ENCODE peak calls at places on chromosomes 3 and 15, in four cellular contexts. One of them, this sample, is unnamed.

GRCh38 chr3:194976049-194976451 is 290.4 kb downstream of the FAM43A start:
- DNase-seq in activated CD4-positive, alpha-beta T cell treated with anti-CD3 and anti-CD28 coated beads, Interleukin-2, amount 50 U/mL, for 4 hours: no peak
- DNase-seq in naive thymus-derived CD8-positive, alpha-beta T cell: no peak
- DNase-seq in GM23338: no peak
- DNase-seq in this sample: no peak

GRCh38 chr3:9701711-9702110 is 1.9 kb upstream of the CPNE9 start:
- DNase-seq in activated CD4-positive, alpha-beta T cell treated with anti-CD3 and anti-CD28 coated beads, Interleukin-2, amount 50 U/mL, for 4 hours: no peak
- DNase-seq in naive thymus-derived CD8-positive, alpha-beta T cell: no peak
- DNase-seq in GM23338: no peak
- DNase-seq in this sample: no peak

GRCh38 chr15:82969353-82969752 is 16.7 kb upstream of the RAMAC start:
- DNase-seq in activated CD4-positive, alpha-beta T cell treated with anti-CD3 and anti-CD28 coated beads, Interleukin-2, amount 50 U/mL, for 4 hours: no peak
- DNase-seq in naive thymus-derived CD8-positive, alpha-beta T cell: no peak
- DNase-seq in GM23338: no peak
- DNase-seq in this sample: no peak

GRCh38 chr3:108301695-108302404 is 5.5 kb downstream of the HHLA2 start:
- DNase-seq in activated CD4-positive, alpha-beta T cell treated with anti-CD3 and anti-CD28 coated beads, Interleukin-2, amount 50 U/mL, for 4 hours: no peak
- DNase-seq in naive thymus-derived CD8-positive, alpha-beta T cell: peak
- DNase-seq in GM23338: no peak
- DNase-seq in this sample: no peak

GRCh38 chr3:115042351-115042750 is 104.7 kb downstream of the ZBTB20 start:
- DNase-seq in activated CD4-positive, alpha-beta T cell treated with anti-CD3 and anti-CD28 coated beads, Interleukin-2, amount 50 U/mL, for 4 hours: no peak
- DNase-seq in naive thymus-derived CD8-positive, alpha-beta T cell: no peak
- DNase-seq in GM23338: no peak
- DNase-seq in this sample: no peak

GRCh38 chr15:50024183-50024795 is 94.7 kb downstream of the ATP8B4 start:
- DNase-seq in activated CD4-positive, alpha-beta T cell treated with anti-CD3 and anti-CD28 coated beads, Interleukin-2, amount 50 U/mL, for 4 hours: no peak
- DNase-seq in naive thymus-derived CD8-positive, alpha-beta T cell: no peak
- DNase-seq in GM23338: no peak
- DNase-seq in this sample: no peak

GRCh38 chr3:183182073-183182472 is 19.5 kb upstream of the LAMP3 start:
- DNase-seq in activated CD4-positive, alpha-beta T cell treated with anti-CD3 and anti-CD28 coated beads, Interleukin-2, amount 50 U/mL, for 4 hours: no peak
- DNase-seq in naive thymus-derived CD8-positive, alpha-beta T cell: no peak
- DNase-seq in GM23338: no peak
- DNase-seq in this sample: no peak

GRCh38 chr3:65548848-65549625 is 489.7 kb downstream of the MAGI1 start:
- DNase-seq in activated CD4-positive, alpha-beta T cell treated with anti-CD3 and anti-CD28 coated beads, Interleukin-2, amount 50 U/mL, for 4 hours: no peak
- DNase-seq in naive thymus-derived CD8-positive, alpha-beta T cell: no peak
- DNase-seq in GM23338: peak
- DNase-seq in this sample: peak

GRCh38 chr3:59248976-59249375 is 199.2 kb upstream of the CFAP20DC start:
- DNase-seq in activated CD4-positive, alpha-beta T cell treated with anti-CD3 and anti-CD28 coated beads, Interleukin-2, amount 50 U/mL, for 4 hours: no peak
- DNase-seq in naive thymus-derived CD8-positive, alpha-beta T cell: no peak
- DNase-seq in GM23338: no peak
- DNase-seq in this sample: no peak

GRCh38 chr3:53231532-53232511 is 24.0 kb downstream of the TKT start:
- DNase-seq in activated CD4-positive, alpha-beta T cell treated with anti-CD3 and anti-CD28 coated beads, Interleukin-2, amount 50 U/mL, for 4 hours: no peak
- DNase-seq in naive thymus-derived CD8-positive, alpha-beta T cell: no peak
- DNase-seq in GM23338: no peak
- DNase-seq in this sample: no peak

GRCh38 chr3:39150803-39151631 is 2.4 kb downstream of the CSRNP1 start:
- DNase-seq in activated CD4-positive, alpha-beta T cell treated with anti-CD3 and anti-CD28 coated beads, Interleukin-2, amount 50 U/mL, for 4 hours: peak
- DNase-seq in naive thymus-derived CD8-positive, alpha-beta T cell: no peak
- DNase-seq in GM23338: peak
- DNase-seq in this sample: peak

GRCh38 chr3:50610181-50610971 is 1.2 kb downstream of the CISH start:
- DNase-seq in activated CD4-positive, alpha-beta T cell treated with anti-CD3 and anti-CD28 coated beads, Interleukin-2, amount 50 U/mL, for 4 hours: peak
- DNase-seq in naive thymus-derived CD8-positive, alpha-beta T cell: peak
- DNase-seq in GM23338: no peak
- DNase-seq in this sample: no peak

GRCh38 chr3:49903451-49904424 is at the start of gene MST1R:
- DNase-seq in activated CD4-positive, alpha-beta T cell treated with anti-CD3 and anti-CD28 coated beads, Interleukin-2, amount 50 U/mL, for 4 hours: peak
- DNase-seq in naive thymus-derived CD8-positive, alpha-beta T cell: peak
- DNase-seq in GM23338: peak
- DNase-seq in this sample: peak

GRCh38 chr15:64694816-64695215 is 80.6 kb downstream of the RBPMS2 start:
- DNase-seq in activated CD4-positive, alpha-beta T cell treated with anti-CD3 and anti-CD28 coated beads, Interleukin-2, amount 50 U/mL, for 4 hours: no peak
- DNase-seq in naive thymus-derived CD8-positive, alpha-beta T cell: no peak
- DNase-seq in GM23338: no peak
- DNase-seq in this sample: no peak

GRCh38 chr3:126309162-126309561 is 48.0 kb downstream of the KLF15 start:
- DNase-seq in activated CD4-positive, alpha-beta T cell treated with anti-CD3 and anti-CD28 coated beads, Interleukin-2, amount 50 U/mL, for 4 hours: no peak
- DNase-seq in naive thymus-derived CD8-positive, alpha-beta T cell: no peak
- DNase-seq in GM23338: no peak
- DNase-seq in this sample: no peak

GRCh38 chr3:47243748-47244147 is 38.9 kb downstream of the KIF9 start:
- DNase-seq in activated CD4-positive, alpha-beta T cell treated with anti-CD3 and anti-CD28 coated beads, Interleukin-2, amount 50 U/mL, for 4 hours: no peak
- DNase-seq in naive thymus-derived CD8-positive, alpha-beta T cell: no peak
- DNase-seq in GM23338: no peak
- DNase-seq in this sample: no peak

GRCh38 chr15:94972314-94972713 is 741.0 kb downstream of the MCTP2 start:
- DNase-seq in activated CD4-positive, alpha-beta T cell treated with anti-CD3 and anti-CD28 coated beads, Interleukin-2, amount 50 U/mL, for 4 hours: no peak
- DNase-seq in naive thymus-derived CD8-positive, alpha-beta T cell: no peak
- DNase-seq in GM23338: peak
- DNase-seq in this sample: no peak

GRCh38 chr3:178561239-178561638 is 25.0 kb downstream of the KCNMB2 start:
- DNase-seq in activated CD4-positive, alpha-beta T cell treated with anti-CD3 and anti-CD28 coated beads, Interleukin-2, amount 50 U/mL, for 4 hours: no peak
- DNase-seq in naive thymus-derived CD8-positive, alpha-beta T cell: no peak
- DNase-seq in GM23338: no peak
- DNase-seq in this sample: no peak

GRCh38 chr15:87597346-87598052 is 659.0 kb downstream of the NTRK3 start:
- DNase-seq in activated CD4-positive, alpha-beta T cell treated with anti-CD3 and anti-CD28 coated beads, Interleukin-2, amount 50 U/mL, for 4 hours: no peak
- DNase-seq in naive thymus-derived CD8-positive, alpha-beta T cell: peak
- DNase-seq in GM23338: peak
- DNase-seq in this sample: no peak

GRCh38 chr15:61916104-61916503 is 144.1 kb downstream of the VPS13C start:
- DNase-seq in activated CD4-positive, alpha-beta T cell treated with anti-CD3 and anti-CD28 coated beads, Interleukin-2, amount 50 U/mL, for 4 hours: no peak
- DNase-seq in naive thymus-derived CD8-positive, alpha-beta T cell: no peak
- DNase-seq in GM23338: no peak
- DNase-seq in this sample: no peak

This sample was measured in HepG2.